ENCODE peak calls at places on chromosomes 6 and 20, in six cellular contexts. W is SHP77 treated with DMSO at 0.1 percent for 48 hours; V is non-pigmented ciliary epithelial cell; M is RWPE1; G is activated CD4-positive, CD25-positive, alpha-beta regulatory T cell treated with anti-CD3 and anti-CD28 coated beads, Interleukin-2, amount 50 U/mL, for 72 hours; E is neural crest cell. I is an unnamed sample.

GRCh38 chr20:38460040-38460623 is 12.5 kb upstream of the RALGAPB start:
- DNase-seq in M (peak; percentile 94), E (no peak), G (no peak), W (peak; percentile 24), V (peak; percentile 86), I (peak; percentile 97)

GRCh38 chr20:62926229-62927127 is at the start of gene DIDO1:
- DNase-seq in M (peak; percentile 99), E (peak; percentile 79), G (peak; percentile 90), W (peak; percentile 83), V (peak; percentile 24), I (peak; percentile 87)

GRCh38 chr6:39892490-39893129 is 41.7 kb downstream of the MOCS1 start:
- DNase-seq in G (no peak), V (peak; percentile 30), M (peak; percentile 13), E (peak; percentile 64), W (no peak), I (peak; percentile 86)

GRCh38 chr20:19120569-19120968 is 91.9 kb upstream of the SLC24A3 start:
- DNase-seq in G (no peak), E (no peak), W (no peak), V (no peak), M (no peak), I (no peak)

GRCh38 chr6:142374090-142374783 is 72.4 kb downstream of the ADGRG6 start:
- DNase-seq in E (no peak), W (no peak), V (no peak), M (no peak), G (no peak), I (no peak)

GRCh38 chr20:4978050-4978918 is 23.0 kb downstream of the SLC23A2 start:
- DNase-seq in V (no peak), E (no peak), G (no peak), W (no peak), M (no peak), I (no peak)

GRCh38 chr20:654427-654770 is 1.4 kb upstream of the SRXN1 start:
- DNase-seq in E (no peak), W (no peak), M (no peak), G (no peak), V (no peak), I (no peak)

GRCh38 chr6:163457637-163458561 is 43.4 kb downstream of the QKI start:
- DNase-seq in W (no peak), V (peak; percentile 94), E (no peak), M (peak; percentile 77), G (no peak), I (peak; percentile 97)

GRCh38 chr6:73586416-73586974 is 65.7 kb upstream of the EEF1A1 start:
- DNase-seq in W (no peak), M (no peak), V (no peak), E (no peak), G (no peak), I (peak; percentile 65)

GRCh38 chr6:3405679-3406078 is 51.2 kb downstream of the SLC22A23 start:
- DNase-seq in E (no peak), V (no peak), M (peak; percentile 65), W (no peak), G (no peak), I (peak; percentile 82)

GRCh38 chr6:137970368-137970767 is 103.3 kb downstream of the TNFAIP3 start:
- DNase-seq in M (no peak), G (peak; percentile 42), V (no peak), E (no peak), W (no peak), I (no peak)

GRCh38 chr6:163416380-163416629 is 1.8 kb downstream of the QKI start:
- DNase-seq in E (no peak), G (no peak), M (no peak), W (no peak), V (no peak), I (peak; percentile 55)

GRCh38 chr6:152946484-152946883 is 36.4 kb downstream of the FBXO5 start:
- DNase-seq in E (no peak), V (no peak), M (no peak), W (no peak), G (no peak), I (no peak)

GRCh38 chr6:111824608-111825337 is 48.5 kb downstream of the FYN start:
- DNase-seq in V (no peak), M (no peak), E (no peak), W (no peak), G (no peak), I (no peak)

GRCh38 chr20:50003253-50003656 is 20.5 kb downstream of the SNAI1 start:
- DNase-seq in M (peak; percentile 72), G (no peak), V (peak; percentile 87), E (no peak), W (no peak), I (peak; percentile 96)

GRCh38 chr6:41638002-41638800 is at the start of gene MDFI:
- DNase-seq in M (no peak), G (no peak), E (peak; percentile 50), V (no peak), W (no peak), I (peak; percentile 63)

GRCh38 chr6:129598244-129599187 is 111.5 kb downstream of the ARHGAP18 start:
- DNase-seq in E (peak; percentile 9), G (no peak), M (peak; percentile 77), V (no peak), W (peak; percentile 58), I (peak; percentile 91)

GRCh38 chr6:168126566-168127383 is 47.8 kb upstream of the FRMD1 start:
- DNase-seq in E (no peak), V (no peak), G (no peak), M (no peak), W (no peak), I (no peak)

GRCh38 chr6:117395164-117395563 is 30.6 kb downstream of the ROS1 start:
- DNase-seq in V (no peak), M (no peak), E (no peak), G (no peak), W (no peak), I (no peak)

GRCh38 chr6:45421700-45422540 is 44.2 kb upstream of the SUPT3H start:
- DNase-seq in G (peak; percentile 52), E (peak; percentile 41), W (no peak), M (no peak), V (no peak), I (peak; percentile 73)

GRCh38 chr6:124882580-124883393 is 79.5 kb upstream of the RNF217 start:
- DNase-seq in G (no peak), V (no peak), E (no peak), W (no peak), M (no peak), I (peak; percentile 66)

GRCh38 chr6:165804331-165805066 is 141.5 kb upstream of the PDE10A start:
- DNase-seq in G (no peak), E (no peak), W (no peak), V (no peak), M (no peak), I (peak; percentile 50)

GRCh38 chr6:84033523-84034451 is at the start of gene MRAP2:
- DNase-seq in V (no peak), E (peak; percentile 35), W (peak; percentile 10), G (no peak), M (peak; percentile 27), I (peak; percentile 17)

GRCh38 chr6:130385059-130385695 is 19.4 kb downstream of the TMEM200A start:
- DNase-seq in V (no peak), G (no peak), W (peak; percentile 27), M (no peak), E (no peak), I (peak; percentile 57)